ENCODE peak calls at places on chromosomes 16 and 17, in nine cellular contexts. Z, Q, H, G, V, P, Y, N and B are unnamed samples.
A peak's percentile ranks its signal among the peaks of the same experiment; 100 is the strongest.

GRCh38 chr17:56774650-56775049 is 59.1 kb downstream of the C17orf67 start:
- DNase-seq in Z (no peak), Q (no peak), H (no peak), G (no peak), V (no peak), P (no peak), Y (no peak), N (no peak), B (no peak)

GRCh38 chr17:11330871-11331270 is 89.9 kb downstream of the SHISA6 start:
- DNase-seq in Z (no peak), Q (no peak), H (no peak), G (peak; percentile 1), V (peak; percentile 51), P (peak; percentile 16), Y (peak; percentile 18), N (no peak), B (peak; percentile 23)

GRCh38 chr16:90035902-90036301 is 16.6 kb upstream of the DBNDD1 start:
- DNase-seq in Z (no peak), Q (no peak), H (no peak), G (no peak), V (no peak), P (no peak), Y (no peak), N (no peak), B (no peak)

GRCh38 chr17:5555254-5555653 is 29.1 kb downstream of the NLRP1 start:
- DNase-seq in Z (no peak), Q (no peak), H (no peak), G (peak; percentile 51), V (no peak), P (no peak), Y (no peak), N (no peak), B (no peak)

GRCh38 chr17:50653738-50654137 is 19.1 kb downstream of the ABCC3 start:
- DNase-seq in Z (no peak), Q (no peak), H (no peak), G (no peak), V (no peak), P (no peak), Y (no peak), N (no peak), B (no peak)

GRCh38 chr16:17374668-17375255 is 96.0 kb downstream of the XYLT1 start:
- DNase-seq in Z (no peak), Q (no peak), H (no peak), G (no peak), V (no peak), P (no peak), Y (no peak), N (no peak), B (no peak)

GRCh38 chr17:78040561-78041400 is 82.3 kb downstream of the TNRC6C start:
- DNase-seq in Z (peak; percentile 29), Q (peak; percentile 77), H (peak; percentile 70), G (peak; percentile 65), V (peak; percentile 61), P (peak; percentile 50), Y (peak; percentile 63), N (peak; percentile 14), B (peak; percentile 59)

GRCh38 chr17:48484850-48485249 is 46.0 kb downstream of the HOXB1 start:
- DNase-seq in Z (no peak), Q (no peak), H (no peak), G (no peak), V (no peak), P (no peak), Y (no peak), N (no peak), B (no peak)

GRCh38 chr16:19014456-19014855 is 30.7 kb downstream of the TMC7 start:
- DNase-seq in Z (no peak), Q (no peak), H (no peak), G (peak; percentile 22), V (no peak), P (peak; percentile 16), Y (no peak), N (peak; percentile 8), B (no peak)

GRCh38 chr16:57503366-57503765 is 17.1 kb upstream of the DOK4 start:
- DNase-seq in Z (no peak), Q (no peak), H (no peak), G (peak; percentile 41), V (peak; percentile 65), P (no peak), Y (no peak), N (no peak), B (no peak)

GRCh38 chr17:51228177-51228576 is 31.7 kb downstream of the MBTD1 start:
- DNase-seq in Z (no peak), Q (no peak), H (no peak), G (peak; percentile 64), V (no peak), P (no peak), Y (no peak), N (no peak), B (no peak)

GRCh38 chr17:50884354-50885311 is 18.5 kb upstream of the TOB1 start:
- DNase-seq in Z (peak; percentile 63), Q (peak; percentile 97), H (no peak), G (peak; percentile 54), V (no peak), P (no peak), Y (no peak), N (peak; percentile 35), B (no peak)

GRCh38 chr17:41547378-41547841 is 19.3 kb upstream of the KRT19 start:
- DNase-seq in Z (no peak), Q (no peak), H (no peak), G (peak; percentile 73), V (peak; percentile 19), P (no peak), Y (no peak), N (no peak), B (no peak)

GRCh38 chr17:15271731-15272130 is 6.6 kb upstream of the PMP22 start:
- DNase-seq in Z (no peak), Q (no peak), H (no peak), G (no peak), V (no peak), P (no peak), Y (no peak), N (no peak), B (no peak)

DNA sequence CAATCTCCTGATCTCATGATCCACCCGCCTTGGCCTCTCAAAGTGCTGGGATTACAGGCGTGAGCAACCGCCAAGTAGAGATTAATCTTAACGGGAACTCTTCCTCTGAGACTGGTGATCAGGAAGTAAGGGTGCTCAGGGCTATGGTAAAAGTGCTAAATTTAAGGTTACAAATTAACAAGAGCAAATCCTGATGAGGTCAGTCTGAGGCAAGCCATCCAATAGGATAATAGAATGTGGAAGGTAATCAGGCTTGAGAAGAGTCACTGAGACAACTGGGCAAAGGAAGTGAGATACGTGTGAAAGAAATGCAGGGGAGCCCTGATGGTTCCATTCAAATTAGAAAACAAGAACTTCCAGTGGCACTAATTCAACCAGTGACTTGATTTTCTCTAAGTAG is 69.1 kb downstream of the CACNG1 start:
- DNase-seq in Z (no peak), Q (no peak), H (no peak), G (no peak), V (no peak), P (no peak), Y (no peak), N (no peak), B (no peak)
- H3K4me3 ChIP-seq in Z (no peak overlapping the region), Q (no peak overlapping the region), H (no peak overlapping the region), G (no peak overlapping the region), V (no peak overlapping the region), P (no peak overlapping the region), Y (no peak overlapping the region), N (no peak overlapping the region), B (no peak overlapping the region)

GRCh38 chr16:68575082-68575481 is 36.0 kb downstream of the ZFP90 start:
- DNase-seq in Z (no peak), Q (no peak), H (no peak), G (no peak), V (no peak), P (no peak), Y (no peak), N (no peak), B (no peak)

GRCh38 chr16:68577352-68577853 is 38.3 kb downstream of the ZFP90 start:
- DNase-seq in Z (no peak), Q (no peak), H (no peak), G (no peak), V (no peak), P (no peak), Y (no peak), N (no peak), B (no peak)

GRCh38 chr16:68574479-68574878 is 35.4 kb downstream of the ZFP90 start:
- DNase-seq in Z (no peak), Q (no peak), H (no peak), G (no peak), V (no peak), P (no peak), Y (no peak), N (no peak), B (no peak)
- H3K9me3 ChIP-seq in Z (peaks cover 91% of the 10 kb centered on the region), Q (peaks cover 61% of the 10 kb centered on the region), H (peaks cover 98% of the 10 kb centered on the region), G (no peaks in the 10 kb centered on the region), V (no peaks in the 10 kb centered on the region), P (peaks cover 100% of the 10 kb centered on the region), Y (peaks cover 100% of the 10 kb centered on the region), N (no peaks in the 10 kb centered on the region), B (peaks cover 100% of the 10 kb centered on the region)

GRCh38 chr17:36598951-36599401 is 2.4 kb upstream of the MRM1 start:
- DNase-seq in Z (no peak), Q (no peak), H (peak; percentile 58), G (no peak), V (no peak), P (no peak), Y (no peak), N (no peak), B (no peak)
- TF ChIP-seq CTCF in Z (no peak), Q (no peak), H (no peak), G (no peak), V (no peak), P (no peak), Y (no peak), N (no peak), B (no peak)

GRCh38 chr16:27449434-27450188 is 47.6 kb downstream of the IL21R start:
- DNase-seq in Z (peak; percentile 43), Q (no peak), H (peak; percentile 80), G (no peak), V (no peak), P (no peak), Y (no peak), N (no peak), B (no peak)
- H3K4me3 ChIP-seq in Z (no peak overlapping the region), Q (no peak overlapping the region), H (no peak overlapping the region), G (no peak overlapping the region), V (no peak overlapping the region), P (no peak overlapping the region), Y (no peak overlapping the region), N (no peak overlapping the region), B (no peak overlapping the region)

GRCh38 chr16:34743115-34743514 is 1283.7 kb downstream of the TP53TG3F start:
- DNase-seq in Z (no peak), Q (no peak), H (no peak), G (no peak), V (no peak), P (no peak), Y (no peak), N (no peak), B (no peak)
- H3K9me3 ChIP-seq in Z (peaks cover 49% of the 10 kb centered on the region), Q (no peaks in the 10 kb centered on the region), H (peaks cover 77% of the 10 kb centered on the region), G (peaks cover 25% of the 10 kb centered on the region), V (no peaks in the 10 kb centered on the region), P (peaks cover 80% of the 10 kb centered on the region), Y (peaks cover 79% of the 10 kb centered on the region), N (no peaks in the 10 kb centered on the region), B (peaks cover 81% of the 10 kb centered on the region)